ENCODE peak calls at places on chromosomes 7 and 10, in eight cellular contexts. R, G, Z, E, U, C, J and T are unnamed samples.

GRCh38 chr7:50156163-50156562 is 63.1 kb upstream of the ZPBP start:
- DNase-seq in R (no peak), G (no peak), Z (no peak), E (no peak), U (no peak), C (no peak), J (no peak), T (no peak)

GRCh38 chr7:2450198-2451107 is 25.7 kb downstream of the GRIFIN start:
- DNase-seq in R (no peak), G (no peak), Z (no peak), E (no peak), U (no peak), C (no peak), J (no peak), T (no peak)

GRCh38 chr7:138797715-138798320 is at the start of the genes ATP6V0A4 and TMEM213:
- DNase-seq in R (no peak), G (no peak), Z (no peak), E (peak; percentile 75), U (no peak), C (no peak), J (no peak), T (no peak)

GRCh38 chr7:152870106-152870693 is 110.6 kb downstream of the ACTR3B start:
- DNase-seq in R (no peak), G (no peak), Z (no peak), E (peak; percentile 52), U (no peak), C (no peak), J (no peak), T (peak; percentile 62)

GRCh38 chr10:114905450-114905849 is 32.5 kb upstream of the TRUB1 start:
- DNase-seq in R (no peak), G (no peak), Z (no peak), E (no peak), U (no peak), C (no peak), J (no peak), T (no peak)

GRCh38 chr7:100515072-100515532 is 23.9 kb upstream of the AGFG2 start:
- DNase-seq in R (no peak), G (no peak), Z (no peak), E (no peak), U (no peak), C (no peak), J (no peak), T (no peak)

GRCh38 chr7:122219253-122219865 is 75.3 kb upstream of the AASS start:
- DNase-seq in R (no peak), G (no peak), Z (no peak), E (no peak), U (peak; percentile 14), C (no peak), J (no peak), T (no peak)

GRCh38 chr7:152202056-152202455 is 176.6 kb downstream of the GALNT11 start:
- DNase-seq in R (no peak), G (no peak), Z (peak; percentile 4), E (no peak), U (no peak), C (no peak), J (no peak), T (no peak)

GRCh38 chr7:72309476-72309875 is 102.7 kb downstream of the CALN1 start:
- DNase-seq in R (no peak), G (no peak), Z (no peak), E (no peak), U (no peak), C (no peak), J (no peak), T (no peak)

GRCh38 chr7:135375908-135376699 is 133.8 kb downstream of the CNOT4 start:
- DNase-seq in R (no peak), G (no peak), Z (no peak), E (no peak), U (no peak), C (no peak), J (no peak), T (no peak)

GRCh38 chr10:11667756-11668155 is 56.3 kb upstream of the USP6NL start:
- DNase-seq in R (no peak), G (no peak), Z (no peak), E (no peak), U (no peak), C (no peak), J (no peak), T (no peak)

GRCh38 chr10:3455385-3456334 is 283.1 kb upstream of the PITRM1 start:
- DNase-seq in R (no peak), G (no peak), Z (no peak), E (no peak), U (no peak), C (no peak), J (no peak), T (no peak)

GRCh38 chr7:1081931-1082401 is 5.9 kb upstream of the GPER1 start:
- DNase-seq in R (peak; percentile 38), G (no peak), Z (no peak), E (no peak), U (no peak), C (no peak), J (no peak), T (no peak)

GRCh38 chr10:63431962-63432797 is 33.6 kb downstream of the JMJD1C start:
- DNase-seq in R (no peak), G (no peak), Z (no peak), E (no peak), U (no peak), C (no peak), J (no peak), T (no peak)

GRCh38 chr7:115122388-115122787 is 200.5 kb downstream of the MDFIC start:
- DNase-seq in R (no peak), G (no peak), Z (no peak), E (no peak), U (no peak), C (no peak), J (no peak), T (no peak)

GRCh38 chr10:102396751-102397151 is 1.2 kb downstream of the NFKB2 start:
- DNase-seq in R (no peak), G (no peak), Z (no peak), E (peak; percentile 59), U (no peak), C (no peak), J (no peak), T (no peak)

GRCh38 chr7:151186640-151187408 is at the start of gene ASB10:
- DNase-seq in R (no peak), G (no peak), Z (no peak), E (peak; percentile 51), U (no peak), C (no peak), J (no peak), T (no peak)
- H3K4me3 ChIP-seq in R (no peak within 1 kb of the TSS), G (no peak within 1 kb of the TSS), Z (no peak within 1 kb of the TSS), E (no peak within 1 kb of the TSS), U (no peak within 1 kb of the TSS), C (no peak within 1 kb of the TSS), J (no peak within 1 kb of the TSS), T (no peak within 1 kb of the TSS)

DNA sequence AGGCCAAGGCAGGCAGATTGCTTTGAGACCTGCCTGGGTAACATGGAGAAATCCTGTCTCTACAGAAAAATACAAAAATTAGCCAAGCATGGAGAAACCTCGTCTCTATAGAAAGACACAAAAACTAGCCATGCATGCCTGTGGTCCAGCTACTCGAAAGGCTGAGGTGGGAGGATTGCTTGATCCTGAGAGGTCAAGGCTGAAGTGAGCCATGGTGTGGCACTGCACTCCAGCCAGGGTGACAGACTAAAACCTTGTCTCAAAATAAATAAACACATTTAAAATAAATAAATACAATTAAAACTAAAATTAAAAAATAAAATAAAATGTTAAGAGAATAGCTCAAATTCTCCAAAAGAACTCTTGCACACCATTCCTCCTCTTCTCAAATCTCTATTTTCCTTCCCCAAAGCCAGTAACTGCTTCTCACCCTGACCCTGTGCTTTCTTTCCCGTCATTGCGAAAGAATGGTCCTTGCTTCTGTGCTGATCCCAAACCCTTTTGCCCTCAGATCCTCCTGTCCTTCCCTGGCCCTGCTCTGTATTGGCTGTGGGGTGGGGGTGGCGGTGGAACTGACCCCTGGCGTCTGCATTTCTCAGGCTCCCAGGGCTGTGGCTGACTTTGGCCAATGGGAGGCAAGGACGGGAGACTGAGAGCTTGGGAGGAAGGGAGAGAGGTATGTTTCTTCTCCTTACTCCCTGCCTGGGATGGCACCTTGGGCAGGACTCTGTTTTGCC is 12.4 kb downstream of the SRGN start:
- DNase-seq in R (no peak), G (no peak), Z (no peak), E (no peak), U (no peak), C (no peak), J (no peak), T (no peak)
- H3K4me3 ChIP-seq in R (no peak overlapping the region), G (no peak overlapping the region), Z (no peak overlapping the region), E (no peak overlapping the region), U (no peak overlapping the region), C (no peak overlapping the region), J (no peak overlapping the region), T (no peak overlapping the region)

GRCh38 chr10:113049881-113050280 is 99.8 kb downstream of the TCF7L2 start:
- DNase-seq in R (no peak), G (no peak), Z (no peak), E (no peak), U (no peak), C (no peak), J (no peak), T (peak; percentile 70)

GRCh38 chr10:113045155-113046055 is 95.4 kb downstream of the TCF7L2 start:
- DNase-seq in R (peak; percentile 60), G (no peak), Z (peak; percentile 75), E (peak; percentile 71), U (no peak), C (no peak), J (no peak), T (peak; percentile 81)

GRCh38 chr10:113047963-113048781 is 98.1 kb downstream of the TCF7L2 start:
- DNase-seq in R (no peak), G (no peak), Z (no peak), E (no peak), U (no peak), C (no peak), J (no peak), T (peak; percentile 36)

GRCh38 chr10:113047151-113047550 is 97.1 kb downstream of the TCF7L2 start:
- DNase-seq in R (no peak), G (no peak), Z (no peak), E (no peak), U (no peak), C (no peak), J (no peak), T (peak; percentile 20)

GRCh38 chr10:113047605-113047962 is 97.5 kb downstream of the TCF7L2 start:
- DNase-seq in R (no peak), G (no peak), Z (no peak), E (no peak), U (no peak), C (no peak), J (no peak), T (no peak)
- H3K4me3 ChIP-seq in R (no peak overlapping the region), G (no peak overlapping the region), Z (no peak overlapping the region), E (no peak overlapping the region), U (no peak overlapping the region), C (no peak overlapping the region), J (no peak overlapping the region), T (no peak overlapping the region)

GRCh38 chr7:70063371-70063770 is 465.1 kb downstream of the AUTS2 start:
- DNase-seq in R (no peak), G (no peak), Z (no peak), E (no peak), U (no peak), C (no peak), J (no peak), T (no peak)

GRCh38 chr7:70063796-70064423 is 465.6 kb downstream of the AUTS2 start:
- DNase-seq in R (no peak), G (no peak), Z (no peak), E (no peak), U (no peak), C (no peak), J (no peak), T (no peak)

GRCh38 chr7:70056363-70056762 is 458.1 kb downstream of the AUTS2 start:
- DNase-seq in R (no peak), G (no peak), Z (no peak), E (no peak), U (no peak), C (no peak), J (no peak), T (no peak)

GRCh38 chr7:70060298-70061068 is 462.2 kb downstream of the AUTS2 start:
- DNase-seq in R (no peak), G (no peak), Z (no peak), E (no peak), U (no peak), C (no peak), J (no peak), T (no peak)
- H3K4me3 ChIP-seq in R (no peak overlapping the region), G (no peak overlapping the region), Z (no peak overlapping the region), E (no peak overlapping the region), U (no peak overlapping the region), C (no peak overlapping the region), J (no peak overlapping the region), T (no peak overlapping the region)